ENCODE peak calls at places on chromosomes 7 and 10, in nine cellular contexts. A is psoas muscle; O is activated naive CD8-positive, alpha-beta T cell treated with anti-CD3 and anti-CD28 coated beads, Interleukin-2, amount 10 ng/mL, durations not matched to agents 7 days and 5 days; N is gastroesophageal sphincter; G is activated T-cell treated with anti-CD3 and anti-CD28 coated beads, Interleukin-2, amount 50 U/mL, for 4 hours; M is pancreas; D is activated CD8-positive, alpha-beta T cell treated with anti-CD3 and anti-CD28 coated beads for 36 hours; F is heart left ventricle; U is left colon. T is an unnamed sample.

GRCh38 chr7:55569269-55569663 is 3.0 kb downstream of the VOPP1 start:
- ATAC-seq in A (no peak), O (no peak), N (no peak), G (no peak), M (no peak), D (no peak), F (no peak), U (no peak), T (no peak)

GRCh38 chr7:117219485-117219884 is 103.4 kb downstream of the WNT2 start:
- ATAC-seq in A (no peak), O (no peak), N (no peak), G (no peak), M (no peak), D (peak; percentile 39), F (no peak), U (no peak), T (peak; percentile 57)

GRCh38 chr10:103145860-103146466 is 47.1 kb downstream of the NT5C2 start:
- ATAC-seq in A (peak; percentile 79), O (no peak), N (peak; percentile 76), G (no peak), M (peak; percentile 85), D (no peak), F (peak; percentile 76), U (peak; percentile 62), T (no peak)

GRCh38 chr10:4802711-4803487 is 23.1 kb upstream of the AKR1E2 start:
- ATAC-seq in A (no peak), O (no peak), N (no peak), G (no peak), M (no peak), D (no peak), F (no peak), U (no peak), T (no peak)

GRCh38 chr10:3336673-3337293 is 164.2 kb upstream of the PITRM1 start:
- ATAC-seq in A (no peak), O (no peak), N (no peak), G (no peak), M (no peak), D (no peak), F (no peak), U (no peak), T (no peak)

GRCh38 chr10:5105626-5106025 is 11.4 kb downstream of the AKR1C3 start:
- ATAC-seq in A (peak; percentile 75), O (no peak), N (no peak), G (no peak), M (peak; percentile 40), D (no peak), F (no peak), U (no peak), T (no peak)

GRCh38 chr7:27173412-27174076 is 576 bp downstream of the HOXA10 start:
- ATAC-seq in A (peak; percentile 18), O (peak; percentile 39), N (peak; percentile 45), G (peak; percentile 63), M (peak; percentile 56), D (peak; percentile 68), F (no peak), U (peak; percentile 11), T (peak; percentile 72)

GRCh38 chr10:108980869-108981268 is 942.4 kb downstream of the XPNPEP1 start:
- ATAC-seq in A (no peak), O (no peak), N (no peak), G (no peak), M (no peak), D (no peak), F (no peak), U (no peak), T (no peak)

GRCh38 chr10:103912759-103913158 is 5.2 kb downstream of the STN1 start:
- ATAC-seq in A (no peak), O (no peak), N (no peak), G (no peak), M (no peak), D (no peak), F (no peak), U (no peak), T (no peak)

GRCh38 chr10:69334258-69335062 is 56.2 kb downstream of the HK1 start:
- ATAC-seq in A (no peak), O (peak; percentile 35), N (no peak), G (peak; percentile 41), M (no peak), D (peak; percentile 28), F (no peak), U (no peak), T (peak; percentile 71)

GRCh38 chr7:97503367-97504094 is 228.4 kb upstream of the TAC1 start:
- ATAC-seq in A (no peak), O (no peak), N (no peak), G (no peak), M (no peak), D (no peak), F (no peak), U (no peak), T (no peak)

GRCh38 chr7:78400038-78400437 is 601.5 kb downstream of the PHTF2 start:
- ATAC-seq in A (no peak), O (no peak), N (no peak), G (no peak), M (no peak), D (no peak), F (no peak), U (no peak), T (no peak)

GRCh38 chr7:149103424-149103823 is 12.9 kb upstream of the ZNF786 start:
- ATAC-seq in A (no peak), O (no peak), N (no peak), G (no peak), M (no peak), D (no peak), F (no peak), U (no peak), T (no peak)

GRCh38 chr7:1080251-1080917 is 7.5 kb upstream of the GPER1 start:
- ATAC-seq in A (peak; percentile 29), O (no peak), N (no peak), G (no peak), M (no peak), D (no peak), F (no peak), U (no peak), T (no peak)

GRCh38 chr7:93890464-93891068 is at the start of gene TFPI2:
- ATAC-seq in A (peak; percentile 35), O (peak; percentile 30), N (peak; percentile 48), G (peak; percentile 58), M (peak; percentile 78), D (peak; percentile 84), F (no peak), U (no peak), T (peak; percentile 26)

GRCh38 chr7:52682993-52683392 is 352.4 kb upstream of the POM121L12 start:
- ATAC-seq in A (no peak), O (no peak), N (no peak), G (no peak), M (no peak), D (no peak), F (no peak), U (no peak), T (no peak)

T was measured in activated T-helper 17 cell treated with anti-CD3 and anti-CD28 coated beads, Interleukin-2, amount 50 U/mL, for 72 hours.